ENCODE peak calls at places on chromosomes 6 and 20, in seven cellular contexts. One of them, this sample, is unnamed.

GRCh38 chr6:125220712-125221111 is 67.1 kb downstream of the TPD52L1 start:
- DNase-seq in ovary: peak
- DNase-seq in cardiac fibroblast: no peak
- DNase-seq in astrocyte of the spinal cord: no peak
- DNase-seq in progenitor cell of endocrine pancreas: no peak
- DNase-seq in dorsolateral prefrontal cortex: no peak
- DNase-seq in GM10248: no peak
- DNase-seq in this sample: no peak

GRCh38 chr6:34836451-34836850 is 44.6 kb downstream of the BLTP3A start:
- DNase-seq in dorsolateral prefrontal cortex: no peak
- DNase-seq in cardiac fibroblast: no peak
- DNase-seq in GM10248: no peak
- DNase-seq in progenitor cell of endocrine pancreas: no peak
- DNase-seq in astrocyte of the spinal cord: no peak
- DNase-seq in ovary: no peak
- DNase-seq in this sample: no peak

GRCh38 chr20:44407402-44408184 is 52.1 kb downstream of the HNF4A start:
- DNase-seq in GM10248: no peak
- DNase-seq in cardiac fibroblast: peak
- DNase-seq in dorsolateral prefrontal cortex: no peak
- DNase-seq in ovary: no peak
- DNase-seq in progenitor cell of endocrine pancreas: no peak
- DNase-seq in astrocyte of the spinal cord: peak
- DNase-seq in this sample: no peak

GRCh38 chr6:46438245-46438644 is 53.0 kb downstream of the RCAN2 start:
- DNase-seq in dorsolateral prefrontal cortex: no peak
- DNase-seq in astrocyte of the spinal cord: no peak
- DNase-seq in cardiac fibroblast: no peak
- DNase-seq in ovary: no peak
- DNase-seq in GM10248: no peak
- DNase-seq in progenitor cell of endocrine pancreas: no peak
- DNase-seq in this sample: no peak

GRCh38 chr6:111585969-111586315 is 19.7 kb downstream of the TRAF3IP2 start:
- DNase-seq in cardiac fibroblast: no peak
- DNase-seq in GM10248: no peak
- DNase-seq in astrocyte of the spinal cord: no peak
- DNase-seq in dorsolateral prefrontal cortex: no peak
- DNase-seq in progenitor cell of endocrine pancreas: no peak
- DNase-seq in ovary: no peak
- DNase-seq in this sample: no peak

GRCh38 chr20:60453847-60454246 is 495.6 kb downstream of the CDH26 start:
- DNase-seq in ovary: no peak
- DNase-seq in progenitor cell of endocrine pancreas: no peak
- DNase-seq in dorsolateral prefrontal cortex: no peak
- DNase-seq in astrocyte of the spinal cord: no peak
- DNase-seq in cardiac fibroblast: no peak
- DNase-seq in GM10248: no peak
- DNase-seq in this sample: no peak

GRCh38 chr20:10963717-10964266 is 290.0 kb upstream of the JAG1 start:
- DNase-seq in ovary: no peak
- DNase-seq in astrocyte of the spinal cord: no peak
- DNase-seq in dorsolateral prefrontal cortex: no peak
- DNase-seq in progenitor cell of endocrine pancreas: no peak
- DNase-seq in cardiac fibroblast: peak
- DNase-seq in GM10248: no peak
- DNase-seq in this sample: no peak

GRCh38 chr6:3561745-3562144 is 104.9 kb upstream of the SLC22A23 start:
- DNase-seq in dorsolateral prefrontal cortex: no peak
- DNase-seq in ovary: no peak
- DNase-seq in astrocyte of the spinal cord: peak
- DNase-seq in progenitor cell of endocrine pancreas: no peak
- DNase-seq in cardiac fibroblast: peak
- DNase-seq in GM10248: no peak
- DNase-seq in this sample: no peak

GRCh38 chr6:137471497-137471896 is 22.7 kb downstream of the OLIG3 start:
- DNase-seq in GM10248: no peak
- DNase-seq in astrocyte of the spinal cord: no peak
- DNase-seq in ovary: no peak
- DNase-seq in cardiac fibroblast: no peak
- DNase-seq in progenitor cell of endocrine pancreas: no peak
- DNase-seq in dorsolateral prefrontal cortex: no peak
- DNase-seq in this sample: no peak

GRCh38 chr6:137473651-137474050 is 20.5 kb downstream of the OLIG3 start:
- DNase-seq in GM10248: no peak
- DNase-seq in cardiac fibroblast: no peak
- DNase-seq in astrocyte of the spinal cord: no peak
- DNase-seq in ovary: no peak
- DNase-seq in dorsolateral prefrontal cortex: no peak
- DNase-seq in progenitor cell of endocrine pancreas: no peak
- DNase-seq in this sample: no peak

GRCh38 chr6:137471951-137472350 is 22.2 kb downstream of the OLIG3 start:
- DNase-seq in progenitor cell of endocrine pancreas: no peak
- DNase-seq in cardiac fibroblast: no peak
- DNase-seq in astrocyte of the spinal cord: no peak
- DNase-seq in ovary: no peak
- DNase-seq in dorsolateral prefrontal cortex: no peak
- DNase-seq in GM10248: no peak
- DNase-seq in this sample: no peak

GRCh38 chr6:137472738-137473137 is 21.5 kb downstream of the OLIG3 start:
- DNase-seq in progenitor cell of endocrine pancreas: no peak
- DNase-seq in GM10248: no peak
- DNase-seq in ovary: no peak
- DNase-seq in dorsolateral prefrontal cortex: no peak
- DNase-seq in astrocyte of the spinal cord: no peak
- DNase-seq in cardiac fibroblast: no peak
- DNase-seq in this sample: no peak

GRCh38 chr6:137475103-137475502 is 19.1 kb downstream of the OLIG3 start:
- DNase-seq in cardiac fibroblast: no peak
- DNase-seq in GM10248: no peak
- DNase-seq in astrocyte of the spinal cord: no peak
- DNase-seq in dorsolateral prefrontal cortex: no peak
- DNase-seq in progenitor cell of endocrine pancreas: no peak
- DNase-seq in ovary: no peak
- DNase-seq in this sample: no peak
- TF ChIP-seq CTCF in cardiac fibroblast: no peak
- TF ChIP-seq CTCF in GM10248: no peak
- TF ChIP-seq CTCF in astrocyte of the spinal cord: no peak
- TF ChIP-seq CTCF in dorsolateral prefrontal cortex: no peak
- TF ChIP-seq CTCF in progenitor cell of endocrine pancreas: peak
- TF ChIP-seq CTCF in ovary: no peak
- TF ChIP-seq CTCF in this sample: no peak

DNA sequence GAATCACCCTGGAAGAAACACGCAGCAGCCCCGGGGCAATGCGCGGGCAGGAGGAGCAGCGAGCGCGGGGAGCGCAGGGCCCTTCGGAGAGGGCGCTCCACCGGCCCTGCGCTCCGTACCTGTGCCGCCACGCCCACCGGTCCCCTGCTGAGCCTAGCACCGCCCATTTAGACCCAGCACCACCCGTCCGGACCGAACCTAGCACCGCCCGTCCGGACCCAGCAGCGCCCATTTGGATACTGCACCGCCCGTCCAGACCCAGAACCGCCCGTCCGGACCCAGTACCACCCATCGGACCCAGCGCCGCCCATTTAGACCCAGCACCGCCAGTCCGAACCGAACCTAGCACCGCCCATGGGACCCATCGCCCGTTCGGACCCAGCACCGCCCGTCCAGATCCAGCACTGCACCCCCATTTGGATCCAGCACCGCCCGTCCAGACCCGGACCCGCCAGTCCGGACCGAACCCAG is 917 bp upstream of the AFDN start:
- DNase-seq in dorsolateral prefrontal cortex: peak
- DNase-seq in GM10248: no peak
- DNase-seq in ovary: peak
- DNase-seq in cardiac fibroblast: peak
- DNase-seq in astrocyte of the spinal cord: no peak
- DNase-seq in progenitor cell of endocrine pancreas: peak
- DNase-seq in this sample: peak
- TF ChIP-seq CTCF in dorsolateral prefrontal cortex: no peak
- TF ChIP-seq CTCF in GM10248: no peak
- TF ChIP-seq CTCF in ovary: no peak
- TF ChIP-seq CTCF in cardiac fibroblast: no peak
- TF ChIP-seq CTCF in astrocyte of the spinal cord: no peak
- TF ChIP-seq CTCF in progenitor cell of endocrine pancreas: no peak
- TF ChIP-seq CTCF in this sample: no peak

DNA sequence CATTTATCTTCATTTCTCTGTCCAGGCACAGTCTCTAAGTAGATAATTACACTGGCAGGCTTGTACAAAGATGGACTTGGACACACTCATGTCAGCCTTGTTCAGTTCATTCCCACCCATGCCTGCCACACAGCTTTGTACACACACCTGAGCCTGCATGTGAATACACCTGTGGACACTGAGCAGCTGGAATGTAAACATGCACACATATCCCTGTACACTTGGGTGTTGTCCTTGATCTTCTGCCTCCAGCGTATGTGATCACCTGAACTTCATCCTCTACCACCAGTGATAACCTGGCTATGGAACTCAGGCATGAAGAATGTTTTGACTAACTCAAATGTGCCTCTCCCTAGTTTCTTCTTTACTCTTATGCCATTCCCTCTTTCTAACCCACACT is 190.6 kb downstream of the DHX35 start:
- DNase-seq in progenitor cell of endocrine pancreas: no peak
- DNase-seq in GM10248: no peak
- DNase-seq in cardiac fibroblast: no peak
- DNase-seq in ovary: no peak
- DNase-seq in dorsolateral prefrontal cortex: no peak
- DNase-seq in astrocyte of the spinal cord: no peak
- DNase-seq in this sample: no peak
- TF ChIP-seq CTCF in progenitor cell of endocrine pancreas: no peak
- TF ChIP-seq CTCF in GM10248: no peak
- TF ChIP-seq CTCF in cardiac fibroblast: no peak
- TF ChIP-seq CTCF in ovary: no peak
- TF ChIP-seq CTCF in dorsolateral prefrontal cortex: no peak
- TF ChIP-seq CTCF in astrocyte of the spinal cord: no peak
- TF ChIP-seq CTCF in this sample: no peak

GRCh38 chr6:14545496-14545895 is 427.9 kb downstream of the CD83 start:
- DNase-seq in ovary: no peak
- DNase-seq in progenitor cell of endocrine pancreas: no peak
- DNase-seq in astrocyte of the spinal cord: no peak
- DNase-seq in cardiac fibroblast: peak
- DNase-seq in GM10248: no peak
- DNase-seq in dorsolateral prefrontal cortex: no peak
- DNase-seq in this sample: no peak

GRCh38 chr6:14543971-14544620 is 426.5 kb downstream of the CD83 start:
- DNase-seq in dorsolateral prefrontal cortex: no peak
- DNase-seq in astrocyte of the spinal cord: no peak
- DNase-seq in ovary: no peak
- DNase-seq in cardiac fibroblast: no peak
- DNase-seq in GM10248: no peak
- DNase-seq in progenitor cell of endocrine pancreas: no peak
- DNase-seq in this sample: no peak

GRCh38 chr6:14542670-14543366 is 425.2 kb downstream of the CD83 start:
- DNase-seq in ovary: no peak
- DNase-seq in astrocyte of the spinal cord: peak
- DNase-seq in progenitor cell of endocrine pancreas: no peak
- DNase-seq in cardiac fibroblast: peak
- DNase-seq in GM10248: peak
- DNase-seq in dorsolateral prefrontal cortex: peak
- DNase-seq in this sample: peak

GRCh38 chr6:14546036-14546435 is 428.5 kb downstream of the CD83 start:
- DNase-seq in GM10248: no peak
- DNase-seq in dorsolateral prefrontal cortex: no peak
- DNase-seq in cardiac fibroblast: no peak
- DNase-seq in progenitor cell of endocrine pancreas: no peak
- DNase-seq in ovary: no peak
- DNase-seq in astrocyte of the spinal cord: no peak
- DNase-seq in this sample: no peak

DNA sequence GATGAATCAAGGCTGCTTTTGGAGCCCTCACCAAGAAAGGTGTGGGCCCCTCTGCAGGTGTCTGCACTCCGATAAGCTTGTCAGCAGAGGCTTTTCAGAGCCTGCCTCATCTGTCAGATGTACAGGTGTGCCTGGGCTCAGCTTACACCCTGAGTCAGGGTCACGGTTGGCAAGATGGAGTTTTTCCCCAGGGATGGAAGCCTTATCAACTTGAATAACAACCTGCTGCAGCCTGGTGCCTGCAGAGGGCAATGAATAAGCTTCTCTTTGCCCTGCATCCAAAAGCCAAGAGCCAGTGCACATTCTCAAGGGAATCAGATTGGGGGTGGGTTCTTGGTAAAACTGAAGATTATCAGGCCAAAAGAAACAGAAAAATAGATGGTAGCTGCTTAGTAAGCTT is 427.1 kb downstream of the CD83 start:
- DNase-seq in cardiac fibroblast: no peak
- DNase-seq in ovary: no peak
- DNase-seq in progenitor cell of endocrine pancreas: no peak
- DNase-seq in GM10248: no peak
- DNase-seq in dorsolateral prefrontal cortex: no peak
- DNase-seq in astrocyte of the spinal cord: no peak
- DNase-seq in this sample: no peak
- TF ChIP-seq CTCF in cardiac fibroblast: no peak
- TF ChIP-seq CTCF in ovary: no peak
- TF ChIP-seq CTCF in progenitor cell of endocrine pancreas: peak
- TF ChIP-seq CTCF in GM10248: no peak
- TF ChIP-seq CTCF in dorsolateral prefrontal cortex: no peak
- TF ChIP-seq CTCF in astrocyte of the spinal cord: no peak
- TF ChIP-seq CTCF in this sample: no peak

This sample was measured in GM20000.